ENCODE peak calls at places on chromosomes 12 and 14, in nine cellular contexts. R, A, E, M, U, K, V, P and T are unnamed samples.
A peak's percentile ranks its signal among the peaks of the same experiment; 100 is the strongest.

GRCh38 chr12:51621155-51621922 is 30.3 kb downstream of the SCN8A start:
- DNase-seq in E (no peak), R (no peak), V (peak; percentile 54), M (no peak), A (peak; percentile 46), U (no peak), P (peak; percentile 67), K (no peak), T (no peak)

GRCh38 chr12:125470838-125471775 is 405.9 kb downstream of the AACS start:
- DNase-seq in P (peak; percentile 30), K (no peak), M (no peak), U (no peak), A (no peak), E (no peak), R (no peak), V (no peak), T (no peak)

GRCh38 chr12:111347891-111348644 is 20.8 kb downstream of the PHETA1 start:
- DNase-seq in P (no peak), V (no peak), M (no peak), U (no peak), E (no peak), K (no peak), A (no peak), R (no peak), T (no peak)

GRCh38 chr12:130280226-130280625 is 57.5 kb upstream of the PIWIL1 start:
- DNase-seq in U (no peak), V (no peak), A (peak; percentile 2), R (no peak), P (no peak), K (no peak), M (no peak), E (no peak), T (no peak)

GRCh38 chr14:103401223-103402214 is 16.3 kb downstream of the MARK3 start:
- DNase-seq in U (peak; percentile 79), K (no peak), A (peak; percentile 92), R (no peak), P (peak; percentile 88), V (peak; percentile 73), M (no peak), E (no peak), T (no peak)

GRCh38 chr14:21070083-21070609 is at the start of gene ARHGEF40:
- DNase-seq in U (no peak), E (no peak), V (peak; percentile 66), K (peak; percentile 36), P (peak; percentile 58), A (peak; percentile 81), R (peak; percentile 77), M (peak; percentile 74), T (no peak)

GRCh38 chr12:92191061-92191460 is 45.4 kb upstream of the BTG1 start:
- DNase-seq in E (no peak), K (no peak), R (no peak), U (no peak), V (peak; percentile 36), P (no peak), A (peak; percentile 9), M (no peak), T (no peak)

GRCh38 chr12:53065975-53066593 is 13.1 kb downstream of the SPRYD3 start:
- DNase-seq in V (peak; percentile 89), R (peak; percentile 86), K (peak; percentile 63), E (peak; percentile 95), M (peak; percentile 78), U (peak; percentile 74), A (peak; percentile 93), P (peak; percentile 67), T (no peak)

GRCh38 chr14:34649344-34649743 is 19.4 kb upstream of the SNX6 start:
- DNase-seq in U (peak; percentile 64), A (peak; percentile 93), P (peak; percentile 93), K (no peak), M (no peak), V (peak; percentile 82), R (no peak), E (no peak), T (no peak)

GRCh38 chr12:111788178-111788654 is 21.5 kb downstream of the ALDH2 start:
- DNase-seq in U (no peak), A (peak; percentile 64), V (peak; percentile 87), M (no peak), R (peak; percentile 51), P (no peak), K (peak; percentile 66), E (peak; percentile 86), T (no peak)

GRCh38 chr12:105212431-105212830 is 23.5 kb downstream of the APPL2 start:
- DNase-seq in M (no peak), U (peak; percentile 14), K (no peak), R (no peak), A (peak; percentile 83), E (no peak), P (peak; percentile 86), V (peak; percentile 74), T (no peak)

GRCh38 chr12:84920331-84920730 is 7.7 kb upstream of the SLC6A15 start:
- DNase-seq in U (peak; percentile 85), R (no peak), A (peak; percentile 69), E (no peak), P (peak; percentile 26), K (no peak), M (no peak), V (peak; percentile 12), T (no peak)

GRCh38 chr14:100049220-100049619 is 16.0 kb upstream of the EVL start:
- DNase-seq in M (no peak), A (peak; percentile 88), U (no peak), K (no peak), E (no peak), R (no peak), P (peak; percentile 71), V (peak; percentile 75), T (no peak)

GRCh38 chr12:5096241-5096880 is 52.7 kb downstream of the KCNA5 start:
- DNase-seq in U (no peak), V (peak; percentile 18), K (no peak), P (peak; percentile 81), M (no peak), A (peak; percentile 84), R (no peak), E (no peak), T (no peak)

GRCh38 chr12:84860718-84861117 is 51.9 kb downstream of the SLC6A15 start:
- DNase-seq in K (no peak), M (no peak), U (no peak), P (no peak), E (no peak), A (no peak), V (no peak), R (no peak), T (no peak)

GRCh38 chr12:71671311-71671710 is 7.2 kb downstream of the THAP2 start:
- DNase-seq in P (no peak), K (no peak), A (no peak), M (no peak), U (no peak), V (no peak), R (no peak), E (no peak), T (no peak)

GRCh38 chr12:49733219-49734017 is 7.9 kb upstream of the TMBIM6 start:
- DNase-seq in U (no peak), A (no peak), M (no peak), P (no peak), R (no peak), E (no peak), K (no peak), V (no peak), T (no peak)
- TF ChIP-seq CTCF in U (no peak), A (no peak), M (no peak), P (no peak), R (no peak), E (no peak), K (peak; percentile 40), V (no peak), T (no peak)

GRCh38 chr14:105059917-105060565 is 5.2 kb downstream of the GPR132 start:
- DNase-seq in P (no peak), A (no peak), K (no peak), U (no peak), M (no peak), R (no peak), V (no peak), E (no peak), T (no peak)
- H3K4me3 ChIP-seq in P (no peak overlapping the region), A (no peak overlapping the region), K (no peak overlapping the region), U (no peak overlapping the region), M (no peak overlapping the region), R (no peak overlapping the region), V (no peak overlapping the region), E (no peak overlapping the region), T (peak overlapping the region; percentile 95)

DNA sequence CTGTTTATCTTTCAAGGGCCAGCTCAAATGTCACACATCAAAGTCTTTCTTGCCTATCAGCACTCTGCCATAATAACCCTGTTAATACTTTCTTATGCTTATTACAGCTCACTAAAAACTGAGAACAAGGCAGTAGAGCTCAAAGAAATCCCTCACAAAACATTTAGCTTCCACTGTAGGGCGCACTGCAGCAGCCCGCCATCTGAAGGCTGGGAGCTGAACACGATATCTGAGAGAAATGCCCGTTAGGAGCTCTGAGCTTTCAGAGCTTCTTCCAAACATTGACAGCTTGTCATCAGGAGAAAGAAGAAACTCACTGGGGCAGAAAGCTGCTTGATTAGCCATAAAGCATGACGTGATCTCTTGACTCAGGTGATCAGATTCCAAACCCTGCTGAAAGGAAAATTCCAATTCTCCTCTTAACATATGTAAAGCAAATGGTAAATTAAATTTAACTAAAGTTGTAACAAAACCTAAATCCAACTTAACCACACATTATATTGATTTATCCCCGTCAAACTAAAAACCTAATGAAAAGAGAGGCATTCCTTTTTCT is 175.7 kb downstream of the C12orf50 start:
- DNase-seq in P (no peak), U (no peak), M (no peak), E (no peak), V (no peak), A (no peak), R (no peak), K (no peak), T (no peak)
- TF ChIP-seq CTCF in P (no peak), U (no peak), M (no peak), E (no peak), V (no peak), A (no peak), R (no peak), K (no peak), T (no peak)

DNA sequence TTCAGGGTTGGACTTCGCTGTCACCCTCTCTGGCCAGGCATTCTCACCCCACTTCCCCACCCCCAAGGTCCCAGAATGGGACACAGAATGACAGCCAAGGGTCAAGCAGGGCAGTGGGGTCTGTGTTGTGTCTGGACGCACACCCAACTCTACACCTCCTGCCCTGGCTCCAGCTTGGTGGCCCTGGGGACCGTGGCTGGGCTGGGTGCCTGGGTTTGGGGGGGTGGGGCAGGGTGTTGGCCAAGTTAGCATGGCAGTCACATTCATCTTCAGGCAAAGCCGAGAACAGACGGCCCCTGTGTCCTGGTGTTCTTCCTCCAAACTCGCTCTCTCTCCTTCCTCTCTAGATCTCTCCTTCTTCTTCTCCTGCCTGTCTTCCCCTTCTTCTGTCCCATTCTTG is 5.6 kb downstream of the LRP1 start:
- DNase-seq in U (no peak), K (no peak), M (no peak), P (no peak), A (peak; percentile 28), E (peak; percentile 74), R (no peak), V (no peak), T (no peak)
- H3K4me3 ChIP-seq in U (no peak overlapping the region), K (no peak overlapping the region), M (no peak overlapping the region), P (no peak overlapping the region), A (peak overlapping the region; percentile 15), E (no peak overlapping the region), R (no peak overlapping the region), V (no peak overlapping the region), T (no peak overlapping the region)